ENCODE peak calls at places on chromosomes 12 and 14, in seven cellular contexts. O, K, A, H, G, T and Y are unnamed samples.
A peak's percentile ranks its signal among the peaks of the same experiment; 100 is the strongest.

GRCh38 chr12:54701940-54702592 is 53.9 kb upstream of the DCD start:
- DNase-seq in O (peak; percentile 36), K (no peak), A (no peak), H (no peak), G (no peak), T (peak; percentile 37), Y (no peak)

GRCh38 chr14:35285168-35285990 is 6.8 kb upstream of the PSMA6 start:
- DNase-seq in O (peak; percentile 78), K (no peak), A (no peak), H (no peak), G (no peak), T (no peak), Y (no peak)

GRCh38 chr12:99442758-99443157 is 204.8 kb upstream of the GARIN6 start:
- DNase-seq in O (no peak), K (no peak), A (no peak), H (no peak), G (no peak), T (no peak), Y (no peak)

GRCh38 chr14:68796418-68797101 is 3.7 kb upstream of the ZFP36L1 start:
- DNase-seq in O (no peak), K (no peak), A (no peak), H (peak; percentile 4), G (peak; percentile 52), T (no peak), Y (no peak)

GRCh38 chr12:95808146-95808545 is 17.6 kb upstream of the NTN4 start:
- DNase-seq in O (no peak), K (no peak), A (no peak), H (no peak), G (no peak), T (no peak), Y (no peak)

GRCh38 chr12:69254046-69254445 is 14.7 kb downstream of the CPSF6 start:
- DNase-seq in O (no peak), K (no peak), A (peak; percentile 17), H (no peak), G (no peak), T (peak; percentile 33), Y (no peak)

GRCh38 chr12:1776139-1776975 is 44.0 kb upstream of the LRTM2 start:
- DNase-seq in O (no peak), K (no peak), A (no peak), H (no peak), G (no peak), T (no peak), Y (no peak)

GRCh38 chr14:93892923-93893549 is 34.1 kb upstream of the FAM181A start:
- DNase-seq in O (peak; percentile 50), K (peak; percentile 68), A (peak; percentile 41), H (peak; percentile 82), G (peak; percentile 87), T (peak; percentile 35), Y (peak; percentile 74)

GRCh38 chr14:105181542-105182295 is 607 bp upstream of the NUDT14 start:
- DNase-seq in O (no peak), K (no peak), A (no peak), H (no peak), G (no peak), T (no peak), Y (no peak)

GRCh38 chr14:101444116-101444515 is 117.2 kb upstream of the DIO3 start:
- DNase-seq in O (no peak), K (no peak), A (no peak), H (no peak), G (no peak), T (no peak), Y (no peak)

GRCh38 chr12:24527102-24527501 is 421.8 kb downstream of the BCAT1 start:
- DNase-seq in O (no peak), K (no peak), A (no peak), H (no peak), G (no peak), T (no peak), Y (no peak)

GRCh38 chr12:94109154-94109553 is 39.2 kb upstream of the PLXNC1 start:
- DNase-seq in O (no peak), K (no peak), A (no peak), H (no peak), G (no peak), T (no peak), Y (no peak)

GRCh38 chr12:23781118-23781517 is 168.4 kb downstream of the SOX5 start:
- DNase-seq in O (no peak), K (no peak), A (no peak), H (no peak), G (no peak), T (no peak), Y (no peak)

GRCh38 chr12:44677724-44678123 is 198.4 kb downstream of the NELL2 start:
- DNase-seq in O (no peak), K (no peak), A (no peak), H (no peak), G (no peak), T (no peak), Y (no peak)

GRCh38 chr12:48486679-48487078 is 4.4 kb downstream of the C12orf54 start:
- DNase-seq in O (no peak), K (no peak), A (no peak), H (no peak), G (no peak), T (no peak), Y (no peak)

GRCh38 chr12:67827820-67828383 is 161.3 kb upstream of the IFNG-AS1 start:
- DNase-seq in O (no peak), K (peak; percentile 32), A (peak; percentile 61), H (no peak), G (no peak), T (peak; percentile 62), Y (no peak)

GRCh38 chr12:89469361-89469760 is 55.2 kb downstream of the GALNT4 start:
- DNase-seq in O (no peak), K (no peak), A (no peak), H (no peak), G (no peak), T (no peak), Y (no peak)

GRCh38 chr12:104790296-104791125 is 167.6 kb downstream of the SLC41A2 start:
- DNase-seq in O (no peak), K (peak; percentile 37), A (peak; percentile 15), H (peak; percentile 40), G (peak; percentile 85), T (peak; percentile 22), Y (no peak)

GRCh38 chr12:65818454-65819382 is 5.6 kb upstream of the HMGA2 start:
- DNase-seq in O (no peak), K (no peak), A (no peak), H (no peak), G (no peak), T (peak; percentile 75), Y (no peak)

GRCh38 chr14:92144708-92145107 is 22.9 kb downstream of the CPSF2 start:
- DNase-seq in O (no peak), K (no peak), A (no peak), H (no peak), G (no peak), T (no peak), Y (no peak)

GRCh38 chr12:65892905-65893304 is 68.6 kb downstream of the HMGA2 start:
- DNase-seq in O (no peak), K (no peak), A (peak; percentile 68), H (no peak), G (no peak), T (no peak), Y (no peak)

GRCh38 chr12:66500094-66500493 is 178.8 kb downstream of the GRIP1 start:
- DNase-seq in O (no peak), K (no peak), A (no peak), H (no peak), G (no peak), T (no peak), Y (no peak)

GRCh38 chr12:67411562-67411961 is 142.4 kb downstream of the CAND1 start:
- DNase-seq in O (no peak), K (no peak), A (no peak), H (no peak), G (no peak), T (no peak), Y (no peak)

GRCh38 chr12:63893170-63893569 is 48.7 kb downstream of the SRGAP1 start:
- DNase-seq in O (no peak), K (no peak), A (no peak), H (no peak), G (no peak), T (no peak), Y (no peak)
- H3K4me3 ChIP-seq in O (no peak overlapping the region), K (no peak overlapping the region), A (no peak overlapping the region), H (no peak overlapping the region), G (no peak overlapping the region), T (no peak overlapping the region), Y (no peak overlapping the region)

DNA sequence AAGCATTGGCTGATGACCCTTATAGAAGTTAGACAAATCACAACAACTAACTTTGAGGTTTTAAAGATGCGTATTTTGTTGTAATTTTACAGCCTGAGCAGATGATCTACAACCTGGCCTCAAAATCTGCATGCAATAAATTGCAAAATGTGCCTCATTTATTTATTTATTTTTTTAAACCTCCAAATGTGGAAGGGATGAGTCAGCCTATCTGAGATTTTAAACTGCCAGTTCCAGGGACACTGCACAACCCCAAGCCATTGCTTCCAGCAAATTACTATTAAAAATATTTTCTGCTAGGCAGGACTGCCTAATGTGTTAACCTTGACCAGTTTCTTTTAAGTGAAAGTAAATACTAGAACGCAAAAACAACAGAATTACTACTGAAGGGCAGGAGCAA is 96.2 kb upstream of the NAV3 start:
- DNase-seq in O (no peak), K (no peak), A (no peak), H (no peak), G (no peak), T (no peak), Y (no peak)
- TF ChIP-seq POLR2AphosphoS5 in O (no peak), K (no peak), A (no peak), H (no peak), G (no peak), T (no peak), Y (no peak)

DNA sequence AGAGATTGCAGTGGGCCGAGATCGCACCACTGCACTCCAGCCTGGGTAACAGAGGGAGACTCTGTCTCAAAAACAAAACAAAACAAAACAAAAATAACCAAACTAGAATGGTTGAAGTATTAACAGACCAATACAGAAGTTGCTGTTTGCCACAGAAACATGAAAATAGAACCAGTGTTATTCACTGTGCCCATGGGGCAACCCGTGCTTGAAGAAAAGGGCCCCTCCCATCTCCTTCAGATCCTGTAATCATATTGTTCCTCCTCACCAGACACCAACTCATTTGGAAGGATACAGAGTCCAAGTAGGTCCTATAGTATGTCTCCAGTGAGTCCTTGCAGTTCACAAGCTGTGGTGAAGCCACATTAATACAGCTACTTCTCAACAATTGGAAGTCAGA is 30.9 kb downstream of the SLC35F4 start:
- DNase-seq in O (no peak), K (no peak), A (no peak), H (no peak), G (no peak), T (no peak), Y (no peak)
- H3K4me3 ChIP-seq in O (no peak overlapping the region), K (no peak overlapping the region), A (no peak overlapping the region), H (no peak overlapping the region), G (no peak overlapping the region), T (no peak overlapping the region), Y (no peak overlapping the region)

DNA sequence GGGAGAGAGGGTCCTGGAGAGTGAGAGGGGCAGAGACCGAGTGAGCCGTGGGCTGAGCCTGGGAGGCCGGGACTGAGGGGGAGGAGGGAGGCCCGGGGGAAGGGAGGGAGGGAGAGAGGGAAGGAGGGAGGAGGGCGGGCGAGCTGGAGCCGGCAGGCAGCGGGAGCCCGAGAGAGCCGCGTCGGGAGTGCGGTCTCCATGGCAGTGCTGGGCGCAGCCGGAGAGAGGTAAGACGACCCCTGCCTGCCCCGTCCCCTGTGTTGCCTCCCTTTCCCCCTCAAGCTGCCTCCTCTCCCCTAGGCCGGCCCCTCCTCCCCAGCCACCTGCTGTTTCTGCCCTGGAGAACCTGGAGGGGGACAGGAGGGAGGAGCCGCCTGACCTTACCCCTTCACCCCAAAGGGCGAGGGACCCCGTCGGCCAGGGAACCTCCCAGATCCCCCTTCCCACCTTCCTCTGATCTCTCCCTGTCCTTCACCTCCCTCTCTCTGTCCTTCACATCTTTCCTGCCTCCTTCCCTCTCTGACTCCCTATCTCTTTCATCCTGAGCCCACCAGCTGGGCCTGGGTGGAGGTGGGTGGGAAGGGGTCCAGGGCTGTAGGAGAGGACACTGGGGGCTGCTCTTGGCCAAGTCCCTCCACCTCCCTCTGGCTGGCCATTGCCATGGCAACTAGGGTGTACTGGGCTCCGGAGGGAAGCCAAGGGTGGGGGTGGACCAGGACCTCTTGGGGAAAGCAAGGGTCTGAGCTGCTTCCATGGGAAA is at the start of gene GPR162:
- DNase-seq in O (peak; percentile 59), K (peak; percentile 48), A (no peak), H (peak; percentile 52), G (no peak), T (no peak), Y (no peak)
- TF ChIP-seq POLR2AphosphoS5 in O (no peak), K (no peak), A (no peak), H (no peak), G (no peak), T (peak; percentile 56), Y (no peak)